ENCODE peak calls at places on chromosomes 2 and 18, in four cellular contexts. O is GM23338, A is endothelial cell of umbilical vein, L is mammary epithelial cell. F is an unnamed sample. For H3K79me2, the result is how much of the 10 kb centered on the place peaks cover.

GRCh38 chr2:150485114-150485870 is 2.2 kb downstream of the RND3 start:
- DNase-seq in O (peak), L (peak), A (peak), F (no peak)

GRCh38 chr18:48356909-48357631 is 52.1 kb downstream of the ZBTB7C start:
- DNase-seq in L (no peak), A (no peak), O (peak), F (no peak)

GRCh38 chr18:45775241-45775676 is 50.2 kb upstream of the SIGLEC15 start:
- DNase-seq in O (peak), A (peak), L (no peak), F (no peak)

GRCh38 chr2:121480826-121481225 is 49.9 kb upstream of the RNU4ATAC start:
- DNase-seq in L (peak), O (no peak), A (peak), F (no peak)

GRCh38 chr2:213923543-213923942 is 487.3 kb upstream of the VWC2L start:
- DNase-seq in A (no peak), L (no peak), O (no peak), F (no peak)

GRCh38 chr18:5305835-5306234 is 10.3 kb upstream of the ZBTB14 start:
- DNase-seq in L (no peak), O (no peak), A (no peak), F (no peak)

GRCh38 chr2:173657996-173658717 is 303.5 kb downstream of the CDCA7 start:
- DNase-seq in A (peak), L (peak), O (no peak), F (no peak)

GRCh38 chr2:184598313-184599053 is at the start of gene ZNF804A:
- DNase-seq in O (peak), A (peak), L (peak), F (peak)

GRCh38 chr18:59008302-59008974 is 131.2 kb upstream of the SEC11C start:
- DNase-seq in A (no peak), L (peak), O (peak), F (no peak)

GRCh38 chr2:156672569-156673270 is 236.5 kb downstream of the GPD2 start:
- DNase-seq in A (no peak), L (peak), O (no peak), F (no peak)

GRCh38 chr2:3467654-3468053 is 51.7 kb downstream of the ADI1 start:
- DNase-seq in O (no peak), L (no peak), A (no peak), F (no peak)

GRCh38 chr2:143347303-143347702 is 218.1 kb downstream of the ARHGAP15 start:
- DNase-seq in L (no peak), A (no peak), O (peak), F (no peak)

GRCh38 chr2:16043627-16044026 is 103.3 kb downstream of the MYCN start:
- DNase-seq in L (no peak), A (no peak), O (no peak), F (no peak)

GRCh38 chr2:112731479-112731878 is 10.7 kb downstream of the NT5DC4 start:
- DNase-seq in A (no peak), O (no peak), L (no peak), F (no peak)

GRCh38 chr2:71129114-71129890 is 727 bp downstream of the MCEE start:
- DNase-seq in A (peak), L (peak), O (no peak), F (peak)

GRCh38 chr2:222304737-222305509 is 6.1 kb upstream of the PAX3 start:
- DNase-seq in A (no peak), O (peak), L (no peak), F (no peak)

GRCh38 chr2:109630441-109631425 is 16.6 kb downstream of the SOWAHC start:
- DNase-seq in O (no peak), A (no peak), L (no peak), F (no peak)

GRCh38 chr2:107258538-107258937 is 372.6 kb upstream of the ST6GAL2 start:
- DNase-seq in L (no peak), A (no peak), O (no peak), F (no peak)

GRCh38 chr2:237511421-237511820 is 24.4 kb downstream of the MLPH start:
- DNase-seq in A (no peak), O (no peak), L (no peak), F (no peak)

GRCh38 chr2:32804205-32804604 is 142.5 kb upstream of the LTBP1 start:
- DNase-seq in L (no peak), O (no peak), A (no peak), F (no peak)

GRCh38 chr18:48946329-48946835 is 4.4 kb downstream of the SMAD7 start:
- DNase-seq in A (peak), O (no peak), L (peak), F (no peak)

GRCh38 chr2:63755216-63755615 is 86.5 kb upstream of the UGP2 start:
- DNase-seq in L (no peak), O (no peak), A (no peak), F (no peak)

GRCh38 chr2:235607541-235608199 is 113.8 kb downstream of the AGAP1 start:
- DNase-seq in L (no peak), O (no peak), A (no peak), F (no peak)

GRCh38 chr2:152405206-152406118 is 70.5 kb downstream of the FMNL2 start:
- DNase-seq in O (no peak), A (peak), L (peak), F (no peak)

DNA sequence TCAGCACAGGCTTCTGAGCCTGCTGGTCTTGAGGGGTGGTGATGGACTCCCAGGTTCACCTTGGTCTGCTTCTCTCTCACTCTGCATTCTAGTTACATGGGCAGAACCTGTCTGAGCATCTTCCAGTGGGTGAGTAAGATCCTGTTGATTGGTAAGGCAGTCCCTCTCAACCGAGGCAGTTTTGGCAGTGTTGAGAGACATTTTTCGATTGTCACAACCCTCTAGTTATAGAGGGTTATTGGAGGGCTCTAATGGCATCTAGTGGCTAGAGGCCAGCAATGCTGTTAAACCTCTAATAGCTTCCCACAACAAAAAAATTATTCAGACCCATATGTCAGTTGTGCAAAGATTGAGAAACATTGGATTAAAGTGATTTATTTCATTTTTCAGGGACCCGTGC is 9.3 kb upstream of the MGAT5 start:
- DNase-seq in L (peak), O (no peak), A (no peak), F (peak)
- TF ChIP-seq CTCF in L (no peak), O (peak), A (no peak), F (no peak)

DNA sequence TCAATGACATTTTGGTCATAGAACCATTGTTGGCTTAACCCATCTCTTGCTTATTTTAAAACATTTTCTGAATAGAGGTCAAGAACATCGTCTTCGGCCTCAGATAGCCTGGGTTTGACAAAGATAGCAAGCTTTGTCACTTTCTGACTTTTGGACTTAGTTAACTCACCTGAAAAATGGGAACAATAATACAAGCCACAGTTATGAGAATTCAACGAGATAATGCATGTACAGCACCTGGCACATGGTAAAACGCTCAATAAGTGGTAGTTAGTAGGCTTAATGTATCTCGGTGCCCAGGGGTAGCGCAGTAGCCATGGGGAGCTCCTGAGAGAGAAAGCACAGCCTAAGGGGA is 446 bp upstream of the COPS7B start:
- DNase-seq in L (no peak), A (no peak), O (no peak), F (no peak)
- H3K79me2 ChIP-seq in L (half or more), A (under half), O (half or more), F (half or more)

DNA sequence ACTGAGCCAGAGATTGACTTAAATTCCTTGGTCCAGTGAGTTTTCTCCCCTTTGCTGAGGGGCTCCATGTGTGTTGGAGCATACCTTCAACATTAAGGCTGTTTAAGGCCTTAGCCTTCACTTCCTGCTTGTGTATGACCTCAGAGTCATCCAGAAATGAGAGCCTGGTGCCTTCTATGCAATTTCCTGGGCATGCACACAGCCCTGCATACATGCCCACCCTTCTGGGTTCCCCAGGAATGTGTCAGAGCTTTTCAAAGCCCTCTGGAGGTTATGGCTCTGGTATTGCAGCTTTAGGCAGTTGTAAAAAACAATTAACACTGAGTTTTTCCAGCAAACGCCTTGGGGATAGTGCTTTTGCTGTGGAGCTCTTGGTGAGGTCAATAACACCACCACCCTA is 16.7 kb downstream of the IL1R1 start:
- DNase-seq in L (no peak), O (no peak), A (no peak), F (no peak)
- H3K27ac ChIP-seq in L (no peak), O (no peak), A (no peak), F (no peak)

DNA sequence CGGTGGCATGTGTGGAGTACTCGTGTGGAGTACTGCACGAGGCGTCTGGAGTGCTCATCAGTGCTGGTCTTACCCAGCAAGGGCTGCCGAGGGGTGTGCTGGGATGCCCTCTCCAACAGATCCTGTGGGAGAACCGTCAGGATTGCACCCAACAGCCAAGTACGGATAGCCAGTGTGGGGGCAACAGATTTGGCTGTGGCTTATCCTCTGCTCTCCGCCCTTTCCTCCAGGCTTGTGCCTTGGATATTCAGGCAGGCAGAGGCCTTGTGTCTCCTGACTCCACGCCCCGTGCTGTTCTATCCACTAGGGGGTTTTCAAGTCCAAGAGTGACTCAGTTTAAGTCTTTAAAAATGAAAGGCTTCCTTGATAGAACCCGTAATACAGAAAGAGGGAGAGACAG is 321.0 kb upstream of the HS6ST1 start:
- DNase-seq in A (no peak), L (no peak), O (no peak), F (no peak)
- TF ChIP-seq CTCF in A (no peak), L (no peak), O (no peak), F (no peak)

GRCh38 chr2:172354347-172354746 is 73.0 kb upstream of the ITGA6 start:
- DNase-seq in O (no peak), A (no peak), L (no peak), F (no peak)
- H3K79me2 ChIP-seq in O (under half), A (under half), L (under half), F (under half)

DNA sequence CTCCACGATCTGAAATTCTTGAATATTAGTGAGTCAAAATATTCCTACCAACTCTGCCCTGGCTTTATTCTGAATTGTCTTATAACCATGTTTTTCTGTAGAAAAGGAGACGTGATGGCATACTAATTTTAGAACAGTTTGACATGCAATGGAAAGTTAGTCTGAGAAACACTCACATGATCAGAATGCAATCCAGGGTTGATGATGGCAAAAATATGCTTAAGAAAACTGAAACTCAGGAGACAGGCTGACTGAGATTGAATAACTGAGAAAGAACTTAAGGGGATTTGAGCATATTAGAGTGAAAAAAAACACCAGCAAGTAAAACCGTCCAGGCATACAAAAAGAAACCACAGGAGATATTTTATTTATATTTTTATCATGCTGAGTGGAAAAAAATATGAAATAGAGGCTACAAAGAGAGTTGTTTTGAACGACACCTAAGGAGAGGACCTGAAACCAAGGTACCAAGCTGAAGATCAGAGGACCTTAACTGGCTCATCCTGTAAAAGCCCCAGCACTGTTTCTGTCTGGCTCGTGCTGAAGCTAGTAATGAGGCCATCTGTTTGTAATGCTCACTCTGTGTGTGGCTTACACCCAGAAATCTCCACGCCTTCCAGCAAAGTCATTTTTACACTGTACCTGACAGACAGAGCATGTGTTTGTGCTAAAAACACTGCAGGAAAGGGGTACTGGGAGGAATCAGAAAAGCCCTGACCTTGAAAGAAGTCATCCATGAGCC is 437.1 kb upstream of the PKDCC start:
- DNase-seq in L (no peak), O (no peak), A (no peak), F (no peak)
- H3K27ac ChIP-seq in L (no peak), O (no peak), A (no peak), F (no peak)

GRCh38 chr18:28108801-28109200 is 68.1 kb downstream of the CDH2 start:
- DNase-seq in L (peak), O (no peak), A (no peak), F (peak)
- TF ChIP-seq CTCF in L (no peak), O (peak), A (no peak), F (peak)

GRCh38 chr2:186683341-186683740 is 10.5 kb upstream of the FAM171B start:
- DNase-seq in A (no peak), L (no peak), O (no peak), F (no peak)
- H3K79me2 ChIP-seq in A (under half), L (under half), O (under half), F (under half)

GRCh38 chr2:161010503-161010902 is 149.7 kb upstream of the TANK start:
- DNase-seq in L (no peak), O (peak), A (no peak), F (no peak)
- H3K27ac ChIP-seq in L (no peak), O (no peak), A (no peak), F (no peak)

DNA sequence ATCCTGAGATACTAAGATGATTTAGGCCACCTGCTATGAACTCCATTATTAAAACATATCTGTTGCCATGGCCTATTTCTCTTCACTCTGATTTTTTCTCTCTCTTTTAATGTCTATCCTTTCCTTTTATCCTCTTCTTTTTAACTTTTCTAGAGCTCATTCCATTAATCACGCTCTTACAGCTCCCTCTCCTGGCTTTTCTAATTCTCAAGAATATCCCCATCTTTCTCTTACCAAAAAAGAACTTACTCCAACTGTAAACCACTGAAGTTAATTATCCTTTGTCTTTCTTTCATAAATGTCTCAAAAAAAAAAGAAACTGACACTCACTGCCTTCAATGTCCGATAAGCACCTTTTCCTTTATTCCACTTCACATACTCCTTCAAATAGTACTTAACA is 7.9 kb downstream of the PPP3R1 start:
- DNase-seq in A (no peak), L (no peak), O (no peak), F (no peak)
- TF ChIP-seq CTCF in A (no peak), L (no peak), O (no peak), F (peak)